ENCODE peak calls at places on chromosomes 7 and 10, in eight cellular contexts. One of them, this sample, is unnamed.

GRCh38 chr7:41029072-41029492 is 673.8 kb downstream of the INHBA start:
- DNase-seq in A549: peak
- DNase-seq in H1: no peak
- DNase-seq in HepG2: no peak
- DNase-seq in endothelial cell of umbilical vein: no peak
- DNase-seq in HCT116: peak
- DNase-seq in GM12878: no peak
- DNase-seq in K562: no peak
- DNase-seq in this sample: no peak

GRCh38 chr10:76012928-76013327 is 581.5 kb downstream of the LRMDA start:
- DNase-seq in A549: no peak
- DNase-seq in H1: no peak
- DNase-seq in HepG2: no peak
- DNase-seq in endothelial cell of umbilical vein: no peak
- DNase-seq in HCT116: no peak
- DNase-seq in GM12878: no peak
- DNase-seq in K562: no peak
- DNase-seq in this sample: no peak

GRCh38 chr7:51882412-51882811 is 565.8 kb upstream of the COBL start:
- DNase-seq in A549: no peak
- DNase-seq in H1: no peak
- DNase-seq in HepG2: no peak
- DNase-seq in endothelial cell of umbilical vein: no peak
- DNase-seq in HCT116: no peak
- DNase-seq in GM12878: no peak
- DNase-seq in K562: no peak
- DNase-seq in this sample: no peak

GRCh38 chr7:29797112-29797944 is 9.0 kb upstream of the WIPF3 start:
- DNase-seq in A549: no peak
- DNase-seq in H1: no peak
- DNase-seq in HepG2: no peak
- DNase-seq in endothelial cell of umbilical vein: no peak
- DNase-seq in HCT116: no peak
- DNase-seq in GM12878: no peak
- DNase-seq in K562: peak
- DNase-seq in this sample: no peak

GRCh38 chr7:1402110-1402790 is 57.0 kb downstream of the MICALL2 start:
- DNase-seq in A549: no peak
- DNase-seq in H1: no peak
- DNase-seq in HepG2: no peak
- DNase-seq in endothelial cell of umbilical vein: no peak
- DNase-seq in HCT116: no peak
- DNase-seq in GM12878: no peak
- DNase-seq in K562: no peak
- DNase-seq in this sample: no peak

GRCh38 chr10:22750131-22750530 is 35.8 kb upstream of the PIP4K2A start:
- DNase-seq in A549: no peak
- DNase-seq in H1: no peak
- DNase-seq in HepG2: no peak
- DNase-seq in endothelial cell of umbilical vein: peak
- DNase-seq in HCT116: no peak
- DNase-seq in GM12878: no peak
- DNase-seq in K562: no peak
- DNase-seq in this sample: no peak

GRCh38 chr7:77811895-77812685 is 13.5 kb downstream of the PHTF2 start:
- DNase-seq in A549: peak
- DNase-seq in H1: no peak
- DNase-seq in HepG2: peak
- DNase-seq in endothelial cell of umbilical vein: peak
- DNase-seq in HCT116: no peak
- DNase-seq in GM12878: no peak
- DNase-seq in K562: no peak
- DNase-seq in this sample: no peak

GRCh38 chr7:138865843-138866242 is 67.8 kb upstream of the ATP6V0A4 start:
- DNase-seq in A549: no peak
- DNase-seq in H1: no peak
- DNase-seq in HepG2: no peak
- DNase-seq in endothelial cell of umbilical vein: no peak
- DNase-seq in HCT116: no peak
- DNase-seq in GM12878: peak
- DNase-seq in K562: peak
- DNase-seq in this sample: peak

GRCh38 chr7:96991850-96992623 is 13.3 kb upstream of the DLX6 start:
- DNase-seq in A549: no peak
- DNase-seq in H1: no peak
- DNase-seq in HepG2: no peak
- DNase-seq in endothelial cell of umbilical vein: no peak
- DNase-seq in HCT116: no peak
- DNase-seq in GM12878: no peak
- DNase-seq in K562: no peak
- DNase-seq in this sample: no peak

GRCh38 chr10:73873163-73873842 is 1.1 kb downstream of the CAMK2G start:
- DNase-seq in A549: no peak
- DNase-seq in H1: no peak
- DNase-seq in HepG2: no peak
- DNase-seq in endothelial cell of umbilical vein: no peak
- DNase-seq in HCT116: no peak
- DNase-seq in GM12878: no peak
- DNase-seq in K562: no peak
- DNase-seq in this sample: no peak

GRCh38 chr10:73873843-73874215 is 526 bp downstream of the CAMK2G start:
- DNase-seq in A549: no peak
- DNase-seq in H1: no peak
- DNase-seq in HepG2: no peak
- DNase-seq in endothelial cell of umbilical vein: no peak
- DNase-seq in HCT116: no peak
- DNase-seq in GM12878: no peak
- DNase-seq in K562: peak
- DNase-seq in this sample: peak

GRCh38 chr10:73874267-73875138 is at the start of gene CAMK2G:
- DNase-seq in A549: peak
- DNase-seq in H1: no peak
- DNase-seq in HepG2: peak
- DNase-seq in endothelial cell of umbilical vein: peak
- DNase-seq in HCT116: no peak
- DNase-seq in GM12878: no peak
- DNase-seq in K562: peak
- DNase-seq in this sample: peak

GRCh38 chr10:73871295-73871914 is 3.0 kb downstream of the CAMK2G start:
- DNase-seq in A549: no peak
- DNase-seq in H1: no peak
- DNase-seq in HepG2: no peak
- DNase-seq in endothelial cell of umbilical vein: no peak
- DNase-seq in HCT116: no peak
- DNase-seq in GM12878: no peak
- DNase-seq in K562: no peak
- DNase-seq in this sample: no peak

DNA sequence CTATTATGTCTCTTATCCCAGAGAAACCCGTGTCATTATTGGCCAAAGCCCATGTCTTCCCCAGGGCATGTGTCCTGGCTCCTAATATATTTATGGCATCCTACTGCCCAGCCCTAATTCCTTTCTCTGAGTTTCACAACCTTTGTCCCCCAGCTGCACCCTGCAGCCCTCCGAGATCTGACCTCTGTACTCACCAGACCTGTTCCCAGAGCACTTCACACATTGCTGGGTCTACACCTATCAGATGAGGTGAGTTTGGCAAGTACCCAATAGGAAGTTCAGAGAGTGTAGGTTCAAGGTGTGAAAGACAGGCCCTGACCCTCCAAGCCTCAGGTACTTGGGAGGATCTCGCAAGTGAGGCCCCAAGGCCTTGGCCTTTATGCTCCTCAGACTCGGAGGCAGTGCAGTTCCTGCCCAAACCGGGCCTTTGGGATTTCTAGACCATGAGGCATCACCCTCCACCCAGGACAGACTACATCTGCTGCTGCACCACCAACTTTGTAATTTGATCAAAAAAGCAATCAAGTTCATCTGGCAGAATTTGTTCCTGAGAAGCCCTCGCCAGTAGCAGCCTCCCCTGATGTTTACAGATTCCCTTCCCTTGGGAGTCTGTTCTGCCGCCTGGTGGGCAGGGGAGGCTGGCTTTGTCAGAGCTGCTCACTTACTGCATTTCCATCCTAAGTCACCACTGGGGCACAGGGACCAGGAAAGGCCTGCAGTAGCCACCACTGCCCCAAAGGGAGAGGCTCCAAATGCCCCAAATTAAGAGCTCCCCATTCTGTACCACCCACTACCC is 2.2 kb downstream of the CAMK2G start:
- DNase-seq in A549: no peak
- DNase-seq in H1: no peak
- DNase-seq in HepG2: no peak
- DNase-seq in endothelial cell of umbilical vein: no peak
- DNase-seq in HCT116: no peak
- DNase-seq in GM12878: no peak
- DNase-seq in K562: no peak
- DNase-seq in this sample: no peak
- TF ChIP-seq POLR2A in A549: no peak
- TF ChIP-seq POLR2A in H1: no peak
- TF ChIP-seq POLR2A in HepG2: no peak
- TF ChIP-seq POLR2A in endothelial cell of umbilical vein: no peak
- TF ChIP-seq POLR2A in HCT116: no peak
- TF ChIP-seq POLR2A in GM12878: no peak
- TF ChIP-seq POLR2A in K562: no peak
- TF ChIP-seq POLR2A in this sample: no peak

GRCh38 chr10:110647136-110647430 is 2.9 kb downstream of the RBM20 start:
- DNase-seq in A549: no peak
- DNase-seq in H1: no peak
- DNase-seq in HepG2: no peak
- DNase-seq in endothelial cell of umbilical vein: no peak
- DNase-seq in HCT116: no peak
- DNase-seq in GM12878: no peak
- DNase-seq in K562: no peak
- DNase-seq in this sample: no peak
- TF ChIP-seq MAX in A549: no peak
- TF ChIP-seq MAX in H1: no peak
- TF ChIP-seq MAX in HepG2: no peak
- TF ChIP-seq MAX in endothelial cell of umbilical vein: no peak
- TF ChIP-seq MAX in HCT116: no peak
- TF ChIP-seq MAX in GM12878: no peak
- TF ChIP-seq MAX in K562: no peak
- TF ChIP-seq MAX in this sample: no peak

GRCh38 chr7:100428199-100428966 is at the start of gene ZCWPW1:
- DNase-seq in A549: peak
- DNase-seq in H1: peak
- DNase-seq in HepG2: peak
- DNase-seq in endothelial cell of umbilical vein: peak
- DNase-seq in HCT116: peak
- DNase-seq in GM12878: peak
- DNase-seq in K562: peak
- DNase-seq in this sample: peak

GRCh38 chr7:100428967-100429636 is 529 bp upstream of the MEPCE start:
- DNase-seq in A549: peak
- DNase-seq in H1: peak
- DNase-seq in HepG2: peak
- DNase-seq in endothelial cell of umbilical vein: peak
- DNase-seq in HCT116: peak
- DNase-seq in GM12878: peak
- DNase-seq in K562: peak
- DNase-seq in this sample: peak

GRCh38 chr7:100425347-100425746 is 3.2 kb downstream of the ZCWPW1 start:
- DNase-seq in A549: no peak
- DNase-seq in H1: no peak
- DNase-seq in HepG2: no peak
- DNase-seq in endothelial cell of umbilical vein: no peak
- DNase-seq in HCT116: no peak
- DNase-seq in GM12878: no peak
- DNase-seq in K562: no peak
- DNase-seq in this sample: no peak

GRCh38 chr7:100427762-100428198 is 723 bp downstream of the ZCWPW1 start:
- DNase-seq in A549: no peak
- DNase-seq in H1: no peak
- DNase-seq in HepG2: no peak
- DNase-seq in endothelial cell of umbilical vein: no peak
- DNase-seq in HCT116: no peak
- DNase-seq in GM12878: no peak
- DNase-seq in K562: no peak
- DNase-seq in this sample: no peak

DNA sequence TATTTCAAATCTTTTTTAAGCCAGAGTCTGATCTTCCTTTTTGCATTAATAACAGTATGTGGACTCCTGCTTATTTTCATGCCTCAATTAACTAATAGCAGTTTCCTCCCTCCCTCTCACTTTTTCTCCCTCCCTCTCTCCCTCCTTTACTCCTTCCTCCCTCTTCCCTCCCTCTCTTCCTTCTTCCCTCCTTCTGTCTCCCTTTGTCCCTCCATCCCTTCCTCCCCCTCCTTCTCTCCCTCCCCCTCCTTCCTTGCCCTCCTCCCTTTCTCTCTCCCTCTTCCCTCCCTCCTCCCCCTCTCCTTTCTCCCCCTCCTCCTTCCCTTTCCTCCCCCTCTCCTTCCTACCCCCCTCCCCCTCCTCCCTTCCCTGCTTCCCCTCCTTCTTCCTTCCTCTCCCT is 2.0 kb downstream of the ZCWPW1 start:
- DNase-seq in A549: no peak
- DNase-seq in H1: no peak
- DNase-seq in HepG2: no peak
- DNase-seq in endothelial cell of umbilical vein: no peak
- DNase-seq in HCT116: no peak
- DNase-seq in GM12878: no peak
- DNase-seq in K562: no peak
- DNase-seq in this sample: no peak
- TF ChIP-seq CTCF in A549: no peak
- TF ChIP-seq CTCF in H1: no peak
- TF ChIP-seq CTCF in HepG2: no peak
- TF ChIP-seq CTCF in endothelial cell of umbilical vein: no peak
- TF ChIP-seq CTCF in HCT116: no peak
- TF ChIP-seq CTCF in GM12878: no peak
- TF ChIP-seq CTCF in K562: no peak
- TF ChIP-seq CTCF in this sample: no peak

GRCh38 chr10:50625663-50626062 is 1.9 kb upstream of the SGMS1 start:
- DNase-seq in A549: no peak
- DNase-seq in H1: no peak
- DNase-seq in HepG2: no peak
- DNase-seq in endothelial cell of umbilical vein: no peak
- DNase-seq in HCT116: no peak
- DNase-seq in GM12878: no peak
- DNase-seq in K562: no peak
- DNase-seq in this sample: peak

GRCh38 chr10:50624154-50624865 is 554 bp upstream of the SGMS1 start:
- DNase-seq in A549: peak
- DNase-seq in H1: peak
- DNase-seq in HepG2: peak
- DNase-seq in endothelial cell of umbilical vein: peak
- DNase-seq in HCT116: peak
- DNase-seq in GM12878: no peak
- DNase-seq in K562: peak
- DNase-seq in this sample: peak

GRCh38 chr10:50623299-50624153 is at the start of gene SGMS1:
- DNase-seq in A549: peak
- DNase-seq in H1: peak
- DNase-seq in HepG2: peak
- DNase-seq in endothelial cell of umbilical vein: peak
- DNase-seq in HCT116: peak
- DNase-seq in GM12878: no peak
- DNase-seq in K562: peak
- DNase-seq in this sample: peak

GRCh38 chr10:50622497-50623298 is 1.1 kb downstream of the SGMS1 start:
- DNase-seq in A549: peak
- DNase-seq in H1: no peak
- DNase-seq in HepG2: no peak
- DNase-seq in endothelial cell of umbilical vein: peak
- DNase-seq in HCT116: no peak
- DNase-seq in GM12878: no peak
- DNase-seq in K562: peak
- DNase-seq in this sample: peak

GRCh38 chr10:50624866-50625491 is 1.2 kb upstream of the SGMS1 start:
- DNase-seq in A549: peak
- DNase-seq in H1: peak
- DNase-seq in HepG2: peak
- DNase-seq in endothelial cell of umbilical vein: peak
- DNase-seq in HCT116: peak
- DNase-seq in GM12878: no peak
- DNase-seq in K562: peak
- DNase-seq in this sample: peak
- TF ChIP-seq POLR2A in A549: peak
- TF ChIP-seq POLR2A in H1: no peak
- TF ChIP-seq POLR2A in HepG2: peak
- TF ChIP-seq POLR2A in endothelial cell of umbilical vein: peak
- TF ChIP-seq POLR2A in HCT116: peak
- TF ChIP-seq POLR2A in GM12878: peak
- TF ChIP-seq POLR2A in K562: peak
- TF ChIP-seq POLR2A in this sample: peak

This sample was measured in NB4.